ENCODE peak calls at places on chromosomes 11 and 22, in four cellular contexts. J is IMR-90, H is skeletal muscle cell, Z is AG09309. M is an unnamed sample.

GRCh38 chr11:35814720-35815305 is 129.0 kb upstream of the LDLRAD3 start:
- DNase-seq in Z (no peak), H (no peak), J (peak; percentile 18), M (no peak)

GRCh38 chr11:2661173-2662023 is 38.4 kb downstream of the KCNQ1OT1 start:
- DNase-seq in H (no peak), J (no peak), Z (no peak), M (no peak)

GRCh38 chr11:34466802-34467488 is 28.2 kb downstream of the CAT start:
- DNase-seq in Z (no peak), H (no peak), J (no peak), M (no peak)

GRCh38 chr11:41622707-41623359 is 163.4 kb upstream of the LRRC4C start:
- DNase-seq in H (no peak), J (no peak), Z (no peak), M (no peak)

GRCh38 chr22:21917206-21917958 is 35.3 kb downstream of the PPM1F start:
- DNase-seq in Z (no peak), J (no peak), H (no peak), M (no peak)

GRCh38 chr11:110093407-110094297 is 460 bp downstream of the ZC3H12C start:
- DNase-seq in H (no peak), J (peak; percentile 51), Z (no peak), M (no peak)

GRCh38 chr11:119717839-119718534 is 11.0 kb downstream of the NECTIN1 start:
- DNase-seq in H (no peak), Z (no peak), J (no peak), M (no peak)

GRCh38 chr11:57071829-57072228 is 83.1 kb downstream of the OR5AK2 start:
- DNase-seq in Z (peak; percentile 11), H (peak; percentile 10), J (peak; percentile 37), M (no peak)

DNA sequence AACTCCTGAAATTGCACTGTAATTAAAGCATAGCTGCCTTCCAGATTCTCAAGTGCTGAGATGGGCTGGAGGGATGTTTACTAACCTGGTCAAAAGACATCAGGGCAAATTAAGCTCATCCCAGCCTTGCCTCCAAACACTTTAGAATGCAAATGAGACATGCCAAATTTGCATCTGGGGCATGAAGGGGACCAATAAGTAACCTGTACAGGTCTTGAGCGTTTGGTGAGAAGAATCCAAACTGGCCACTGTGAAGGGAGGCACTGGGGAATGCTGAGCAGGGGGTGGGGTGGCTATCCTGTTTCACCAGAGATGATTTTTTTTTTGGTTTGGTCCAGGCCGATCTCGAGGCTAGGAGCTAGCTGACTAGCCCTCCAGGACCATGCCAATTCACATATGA is 38.3 kb upstream of the ADA2 start:
- DNase-seq in H (no peak), Z (no peak), J (no peak), M (no peak)
- H3K4me3 ChIP-seq in H (no peak overlapping the region), Z (no peak overlapping the region), J (no peak overlapping the region), M (no peak overlapping the region)

DNA sequence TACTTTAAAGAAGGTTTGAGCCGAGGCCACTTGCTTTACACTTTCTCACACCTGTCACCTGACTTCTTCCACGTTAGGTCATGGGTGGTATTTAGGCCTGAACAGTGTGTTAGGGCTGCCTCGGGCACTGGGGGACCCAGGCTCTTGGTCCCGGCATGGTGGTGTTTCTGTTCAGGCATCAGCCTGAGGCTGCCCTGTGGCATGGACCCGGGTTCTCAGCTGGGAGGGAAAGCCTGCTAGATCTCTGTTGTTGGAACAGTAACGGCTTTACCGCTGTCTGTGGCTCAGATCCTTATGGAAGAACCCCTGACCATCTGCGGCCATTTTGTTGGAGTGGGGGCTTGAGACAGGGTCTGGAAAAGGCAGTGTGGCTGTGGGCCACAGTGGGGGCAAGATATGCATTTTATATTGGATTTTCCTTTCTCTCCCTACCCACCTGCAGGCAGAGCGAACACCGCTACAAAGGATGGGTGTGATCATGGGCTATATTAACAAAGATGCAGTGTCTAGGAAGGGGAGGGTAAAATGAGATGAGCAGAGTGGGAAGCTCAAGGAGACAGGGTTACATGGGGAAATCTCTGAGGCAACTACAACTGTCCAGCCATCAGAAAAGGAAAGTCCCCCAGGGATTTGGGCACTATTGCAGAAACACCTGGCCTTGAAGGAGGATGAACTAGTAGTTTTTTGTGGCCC is 1.6 kb upstream of the KCNJ11 start:
- DNase-seq in J (no peak), Z (no peak), H (no peak), M (no peak)
- H3K4me3 ChIP-seq in J (no peak overlapping the region), Z (no peak overlapping the region), H (no peak overlapping the region), M (no peak overlapping the region)

GRCh38 chr11:77127674-77127968 is 425 bp upstream of the MYO7A start:
- DNase-seq in Z (no peak), H (no peak), J (no peak), M (no peak)

GRCh38 chr11:77125191-77125590 is 2.9 kb upstream of the MYO7A start:
- DNase-seq in J (no peak), Z (no peak), H (no peak), M (no peak)

GRCh38 chr11:77126861-77127673 is 979 bp upstream of the MYO7A start:
- DNase-seq in H (no peak), J (peak; percentile 39), Z (no peak), M (no peak)

GRCh38 chr11:77125695-77126094 is 2.4 kb upstream of the MYO7A start:
- DNase-seq in Z (no peak), J (no peak), H (no peak), M (no peak)

GRCh38 chr11:77126156-77126775 is 1.8 kb upstream of the MYO7A start:
- DNase-seq in J (no peak), H (no peak), Z (no peak), M (no peak)
- H3K4me3 ChIP-seq in J (no peak overlapping the region), H (no peak overlapping the region), Z (no peak overlapping the region), M (no peak overlapping the region)

GRCh38 chr11:113240389-113240788 is 74.0 kb upstream of the TTC12 start:
- DNase-seq in H (no peak), Z (no peak), J (no peak), M (no peak)

GRCh38 chr11:113241190-113242051 is 73.0 kb upstream of the TTC12 start:
- DNase-seq in H (no peak), J (peak; percentile 1), Z (no peak), M (no peak)

GRCh38 chr11:113240790-113241189 is 73.6 kb upstream of the TTC12 start:
- DNase-seq in H (no peak), Z (no peak), J (no peak), M (no peak)

GRCh38 chr11:113242767-113243397 is 71.5 kb upstream of the TTC12 start:
- DNase-seq in H (no peak), J (peak; percentile 9), Z (peak; percentile 24), M (no peak)

GRCh38 chr11:113242060-113242459 is 72.3 kb upstream of the TTC12 start:
- DNase-seq in J (no peak), Z (no peak), H (no peak), M (no peak)
- H3K4me3 ChIP-seq in J (no peak overlapping the region), Z (no peak overlapping the region), H (no peak overlapping the region), M (no peak overlapping the region)

DNA sequence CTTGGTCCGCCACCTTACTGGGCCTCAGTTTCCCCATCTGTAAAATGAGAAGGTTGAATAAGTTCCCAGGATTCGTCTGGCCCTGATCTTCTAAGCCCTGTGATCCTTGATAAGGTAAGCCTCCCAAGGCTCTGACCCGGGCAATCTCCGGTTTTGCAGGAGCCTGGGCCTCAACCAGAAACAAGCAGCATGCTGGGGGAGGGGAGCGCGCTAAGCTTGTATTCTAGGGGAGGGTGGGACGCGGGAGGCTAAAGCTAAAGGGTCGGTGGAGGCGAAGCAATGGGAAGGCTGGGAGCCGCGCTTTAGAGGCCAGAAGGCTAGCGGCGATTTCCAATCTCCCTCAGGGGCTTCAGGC is 801 bp downstream of the PTPN5 start:
- DNase-seq in H (no peak), Z (no peak), J (no peak), M (no peak)
- H3K4me3 ChIP-seq in H (no peak overlapping the region), Z (no peak overlapping the region), J (no peak overlapping the region), M (no peak overlapping the region)

GRCh38 chr11:117690484-117691205 is 106.4 kb downstream of the DSCAML1 start:
- DNase-seq in H (no peak), J (no peak), Z (no peak), M (no peak)
- H3K4me3 ChIP-seq in H (no peak overlapping the region), J (no peak overlapping the region), Z (no peak overlapping the region), M (no peak overlapping the region)

DNA sequence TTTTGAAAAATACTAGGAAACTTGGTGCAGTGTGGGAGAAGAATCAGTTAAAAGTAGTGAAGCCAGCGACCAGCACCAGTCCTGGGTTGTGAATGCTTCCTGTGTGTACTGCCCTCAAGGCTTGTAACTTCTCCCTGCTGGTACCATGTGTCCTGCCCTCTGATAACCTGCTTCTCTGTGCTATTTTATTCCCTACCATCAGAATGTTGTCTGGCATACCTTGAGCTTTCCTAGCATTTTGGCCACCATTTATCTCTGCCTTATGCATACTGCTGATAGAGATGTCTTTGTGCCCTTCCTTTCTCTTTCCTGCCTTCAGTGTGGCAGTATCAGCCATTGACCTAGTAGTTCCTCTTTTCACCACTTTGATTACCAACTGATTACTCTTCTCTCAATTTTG is 2.0 kb downstream of the GTF2H1 start:
- DNase-seq in J (no peak), Z (no peak), H (no peak), M (no peak)
- H3K4me3 ChIP-seq in J (no peak overlapping the region), Z (no peak overlapping the region), H (no peak overlapping the region), M (peak overlapping the region; percentile 36)

M was measured in AG04450.